ENCODE peak calls at places on chromosomes 7 and 10, in four cellular contexts. L, B, R and N are unnamed samples. For H3K4me1, the result is how much of the 10 kb centered on the place peaks cover.

GRCh38 chr10:72387187-72387586 is 32.5 kb upstream of the DNAJB12 start:
- DNase-seq in L (no peak), B (no peak), R (no peak), N (no peak)

GRCh38 chr7:72467237-72467636 is 55.1 kb upstream of the CALN1 start:
- DNase-seq in L (no peak), B (no peak), R (no peak), N (no peak)

GRCh38 chr10:96831867-96832720 is at the start of gene LCOR:
- DNase-seq in L (peak), B (no peak), R (peak), N (peak)

GRCh38 chr10:71010730-71011129 is 122.4 kb upstream of the PCBD1 start:
- DNase-seq in L (no peak), B (no peak), R (no peak), N (no peak)

GRCh38 chr7:70098905-70099672 is 500.8 kb downstream of the AUTS2 start:
- DNase-seq in L (no peak), B (no peak), R (no peak), N (no peak)

GRCh38 chr10:132395704-132396494 is 1.1 kb upstream of the PWWP2B start:
- DNase-seq in L (peak), B (no peak), R (peak), N (peak)

GRCh38 chr10:99888623-99889022 is 106.2 kb downstream of the ABCC2 start:
- DNase-seq in L (no peak), B (no peak), R (no peak), N (no peak)

GRCh38 chr10:24467094-24467493 is 256.6 kb downstream of the ARHGAP21 start:
- DNase-seq in L (no peak), B (no peak), R (no peak), N (no peak)

GRCh38 chr10:22550732-22551131 is 163.6 kb downstream of the PIP4K2A start:
- DNase-seq in L (peak), B (no peak), R (peak), N (peak)

GRCh38 chr7:39349452-39350123 is 216.6 kb upstream of the YAE1 start:
- DNase-seq in L (no peak), B (no peak), R (no peak), N (no peak)

GRCh38 chr7:155289949-155290501 is 7.7 kb upstream of the INSIG1 start:
- DNase-seq in L (no peak), B (no peak), R (peak), N (no peak)

GRCh38 chr7:155289107-155289506 is 8.6 kb upstream of the INSIG1 start:
- DNase-seq in L (no peak), B (no peak), R (no peak), N (no peak)

GRCh38 chr7:155291729-155292128 is 5.9 kb upstream of the INSIG1 start:
- DNase-seq in L (no peak), B (no peak), R (no peak), N (no peak)

GRCh38 chr7:155292680-155293226 is 4.9 kb upstream of the INSIG1 start:
- DNase-seq in L (no peak), B (no peak), R (peak), N (no peak)

GRCh38 chr7:155291045-155291530 is 6.6 kb upstream of the INSIG1 start:
- DNase-seq in L (no peak), B (no peak), R (peak), N (no peak)
- TF ChIP-seq YY1 in L (no peak), B (no peak), R (no peak), N (no peak)

GRCh38 chr7:157347217-157347904 is 10.6 kb downstream of the DNAJB6 start:
- DNase-seq in L (no peak), B (no peak), R (no peak), N (no peak)
- H3K4me1 ChIP-seq in L (under half), B (under half), R (under half), N (under half)

DNA sequence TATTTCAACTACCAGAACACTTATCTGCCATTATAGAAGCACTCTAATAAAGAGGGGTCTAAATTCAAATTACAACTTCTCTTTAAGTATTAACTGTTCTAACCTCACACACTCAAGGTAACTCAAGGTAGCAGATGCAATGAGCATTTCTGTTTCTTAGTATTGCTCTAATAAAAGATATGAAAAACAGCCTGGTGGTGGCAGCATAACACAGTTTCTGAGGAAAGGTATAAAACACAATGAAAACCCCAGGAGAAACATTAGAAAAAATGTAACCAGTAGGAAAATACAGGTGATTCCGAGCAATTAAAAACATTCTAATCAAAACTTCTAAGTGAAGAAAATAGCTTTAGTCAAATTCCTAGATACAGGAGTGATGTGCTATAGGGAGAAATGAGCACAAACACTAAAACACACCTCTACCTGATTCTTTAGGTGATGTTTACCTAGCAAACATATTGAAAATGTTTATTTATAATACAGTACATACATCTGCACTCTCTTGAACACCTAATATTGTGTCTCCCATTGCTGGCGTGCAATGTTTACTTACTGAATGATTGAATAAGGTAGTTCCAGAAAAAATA is 3.5 kb downstream of the MKRN1 start:
- DNase-seq in L (peak), B (no peak), R (peak), N (no peak)
- TF ChIP-seq YY1 in L (no peak), B (no peak), R (no peak), N (no peak)

DNA sequence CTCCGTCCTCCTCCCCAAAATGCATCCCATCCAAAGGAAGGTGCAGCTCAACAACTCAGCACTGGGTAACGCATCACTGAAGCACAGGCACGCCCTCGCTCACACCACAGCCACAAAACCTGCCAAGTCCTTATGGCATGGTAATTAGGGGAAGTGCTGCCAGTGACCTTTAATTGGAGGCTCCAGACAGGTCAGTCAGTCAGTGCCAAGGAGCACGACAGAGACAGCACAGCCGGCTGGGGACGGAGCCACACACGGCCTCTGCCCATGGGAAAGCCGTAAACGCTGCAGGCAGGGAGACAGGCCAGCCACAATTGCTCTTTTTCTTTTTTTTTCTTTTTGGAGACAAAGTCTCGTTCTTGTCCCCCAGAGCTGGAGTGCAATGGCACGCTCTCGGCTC is 146.5 kb downstream of the MAD1L1 start:
- DNase-seq in L (no peak), B (no peak), R (no peak), N (no peak)
- H3K4me1 ChIP-seq in L (under half), B (under half), R (under half), N (under half)

GRCh38 chr10:103144086-103144485 is 49.0 kb downstream of the NT5C2 start:
- DNase-seq in L (no peak), B (no peak), R (no peak), N (no peak)

GRCh38 chr10:103145046-103145445 is 48.0 kb downstream of the NT5C2 start:
- DNase-seq in L (no peak), B (no peak), R (no peak), N (no peak)

GRCh38 chr10:103147645-103148044 is 45.4 kb downstream of the NT5C2 start:
- DNase-seq in L (no peak), B (no peak), R (no peak), N (no peak)

GRCh38 chr10:103141950-103142349 is 51.1 kb downstream of the NT5C2 start:
- DNase-seq in L (no peak), B (no peak), R (no peak), N (no peak)

DNA sequence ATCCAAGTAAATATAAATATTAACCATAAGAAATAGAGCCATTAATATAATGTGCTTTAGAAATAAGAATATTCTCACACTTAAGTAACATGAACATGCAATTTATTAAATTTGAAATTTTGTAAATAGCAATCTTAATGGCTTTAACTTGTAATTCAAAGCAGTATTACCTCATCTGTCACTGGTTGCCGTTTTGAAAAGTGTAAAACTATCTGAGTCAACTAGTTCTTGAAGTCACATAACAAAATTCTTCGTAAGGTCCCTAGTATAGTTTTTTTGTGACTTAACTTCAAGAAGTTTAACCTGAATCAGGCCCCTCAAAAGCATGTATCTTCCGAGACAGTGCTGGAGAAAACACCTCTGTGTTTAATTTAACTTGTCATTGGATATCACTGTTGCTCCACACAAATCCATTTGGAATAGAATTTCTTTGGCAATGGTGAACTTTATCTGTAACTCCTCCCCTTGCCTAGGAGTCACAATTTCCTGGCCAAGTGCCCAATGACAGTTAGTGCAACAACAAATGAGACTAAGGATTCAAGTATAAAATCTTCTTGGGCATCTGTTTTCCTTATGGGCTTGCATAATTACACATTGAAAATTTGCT is 47.1 kb downstream of the NT5C2 start:
- DNase-seq in L (peak), B (no peak), R (peak), N (no peak)
- TF ChIP-seq YY1 in L (no peak), B (no peak), R (no peak), N (no peak)

GRCh38 chr7:150946826-150947750 is 31.0 kb downstream of the KCNH2 start:
- DNase-seq in L (peak), B (no peak), R (no peak), N (no peak)
- H3K4me1 ChIP-seq in L (under half), B (under half), R (half or more), N (under half)

GRCh38 chr10:68560201-68560915 is at the start of gene TET1:
- DNase-seq in L (peak), B (no peak), R (peak), N (no peak)
- TF ChIP-seq YY1 in L (peak), B (no peak), R (peak), N (no peak)

DNA sequence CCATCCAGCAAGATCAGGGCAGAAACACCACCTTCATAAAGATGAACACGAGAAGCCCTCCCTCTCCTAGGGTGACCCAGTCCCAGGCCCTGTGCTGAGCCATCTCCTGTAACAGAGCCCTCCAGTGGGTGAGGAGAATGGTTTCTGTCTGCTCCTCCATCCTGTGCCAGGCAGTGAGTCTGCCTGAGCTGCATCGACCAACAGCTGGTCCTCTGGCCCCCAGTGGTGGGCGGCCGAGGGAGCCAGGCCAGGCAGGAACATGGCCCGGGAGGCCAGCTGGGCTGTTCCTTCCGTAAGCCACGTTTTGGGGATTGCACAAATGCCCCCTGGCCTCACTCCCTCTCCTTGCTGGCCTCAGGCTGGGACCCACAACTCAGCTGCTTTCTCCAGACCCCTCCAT is 73.5 kb downstream of the GRB10 start:
- DNase-seq in L (no peak), B (no peak), R (no peak), N (no peak)
- H3K4me1 ChIP-seq in L (under half), B (under half), R (under half), N (under half)

GRCh38 chr10:61749271-61749670 is 86.5 kb downstream of the CABCOCO1 start:
- DNase-seq in L (no peak), B (no peak), R (no peak), N (no peak)

GRCh38 chr10:61747341-61747740 is 84.6 kb downstream of the CABCOCO1 start:
- DNase-seq in L (no peak), B (no peak), R (no peak), N (no peak)

GRCh38 chr10:61742812-61743211 is 80.1 kb downstream of the CABCOCO1 start:
- DNase-seq in L (no peak), B (no peak), R (no peak), N (no peak)

DNA sequence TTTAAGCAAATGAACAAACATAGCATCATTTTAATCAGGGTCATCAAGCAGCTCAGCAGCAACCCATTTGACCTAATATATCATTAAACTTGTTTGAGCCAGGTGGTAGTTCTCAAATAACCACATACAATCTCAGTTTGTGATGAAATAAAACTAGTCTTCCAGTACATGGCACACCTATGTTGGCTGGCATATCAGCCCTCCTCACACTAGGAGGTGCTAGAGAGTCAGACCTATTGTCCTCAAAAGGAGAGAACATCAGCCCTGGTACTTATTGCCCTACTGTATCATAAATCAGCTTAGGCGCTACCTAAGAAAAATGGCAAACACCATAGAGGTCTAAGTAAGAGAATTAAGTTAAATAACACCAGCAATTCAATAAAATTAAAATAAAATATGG is 81.7 kb downstream of the CABCOCO1 start:
- DNase-seq in L (no peak), B (no peak), R (peak), N (no peak)
- TF ChIP-seq YY1 in L (no peak), B (no peak), R (no peak), N (no peak)

GRCh38 chr10:73779018-73779417 is 2.8 kb upstream of the CHCHD1 start:
- DNase-seq in L (no peak), B (no peak), R (no peak), N (no peak)
- H3K4me1 ChIP-seq in L (under half), B (under half), R (under half), N (under half)